ENCODE peak calls at places on chromosomes 4 and X, in four cellular contexts. V is GM12865, U is stomach, E is GM06990. H is an unnamed sample.

GRCh38 chrX:103498786-103499185 is 20.5 kb downstream of the RAB40A start:
- DNase-seq in V (no peak), E (no peak), U (no peak), H (no peak)

GRCh38 chr4:143351149-143351691 is 14.5 kb downstream of the GAB1 start:
- DNase-seq in U (no peak), V (no peak), E (no peak), H (no peak)

GRCh38 chrX:123846598-123847038 is 13.2 kb upstream of the XIAP start:
- DNase-seq in V (no peak), E (no peak), U (no peak), H (no peak)

GRCh38 chrX:150060406-150060805 is 122.1 kb upstream of the EOLA2 start:
- DNase-seq in E (no peak), V (no peak), U (no peak), H (no peak)

GRCh38 chr4:148062301-148062950 is 330.5 kb downstream of the ARHGAP10 start:
- DNase-seq in E (no peak), V (no peak), U (no peak), H (no peak)

GRCh38 chrX:13471269-13471668 is 98.1 kb upstream of the EGFL6 start:
- DNase-seq in E (no peak), U (no peak), V (no peak), H (no peak)

GRCh38 chr4:172514011-172514410 is 654.6 kb upstream of the GALNT7 start:
- DNase-seq in V (no peak), U (no peak), E (no peak), H (no peak)

GRCh38 chr4:17336069-17336468 is 175.8 kb downstream of the QDPR start:
- DNase-seq in V (no peak), E (no peak), U (no peak), H (no peak)

GRCh38 chr4:188032170-188032569 is 36.6 kb downstream of the ZFP42 start:
- DNase-seq in V (no peak), U (no peak), E (no peak), H (no peak)

GRCh38 chrX:17597836-17598434 is 139.4 kb upstream of the SCML1 start:
- DNase-seq in U (peak; percentile 86), V (no peak), E (no peak), H (no peak)

GRCh38 chrX:115561605-115562491 is 874 bp downstream of the PLS3 start:
- DNase-seq in E (peak; percentile 47), V (peak; percentile 62), U (peak; percentile 28), H (peak; percentile 33)

GRCh38 chrX:150507251-150507856 is 61.1 kb upstream of the MTM1 start:
- DNase-seq in V (no peak), U (no peak), E (no peak), H (no peak)

GRCh38 chr4:117771647-117772337 is 262.5 kb upstream of the NDST3 start:
- DNase-seq in E (no peak), V (no peak), U (no peak), H (no peak)

GRCh38 chr4:4782969-4783368 is 76.5 kb upstream of the MSX1 start:
- DNase-seq in E (no peak), U (no peak), V (no peak), H (no peak)

GRCh38 chr4:7384003-7384928 is 50.5 kb downstream of the PSAPL1 start:
- DNase-seq in V (no peak), E (no peak), U (no peak), H (no peak)

GRCh38 chr4:146049802-146050201 is 111.2 kb upstream of the ZNF827 start:
- DNase-seq in U (no peak), V (peak; percentile 68), E (peak; percentile 66), H (peak; percentile 54)

GRCh38 chr4:173591760-173592159 is 61.7 kb upstream of the HAND2 start:
- DNase-seq in E (no peak), V (no peak), U (no peak), H (no peak)

GRCh38 chrX:57267308-57267707 is 19.2 kb upstream of the FAAH2 start:
- DNase-seq in V (no peak), U (no peak), E (no peak), H (no peak)

GRCh38 chr4:169818063-169818679 is 60.4 kb upstream of the HPF1 start:
- DNase-seq in E (no peak), U (no peak), V (no peak), H (no peak)

GRCh38 chr4:98447648-98448047 is 186.5 kb downstream of the RAP1GDS1 start:
- DNase-seq in E (peak; percentile 29), U (no peak), V (peak; percentile 30), H (no peak)

GRCh38 chrX:107659768-107660167 is 31.5 kb downstream of the PRPS1 start:
- DNase-seq in U (no peak), E (no peak), V (peak; percentile 54), H (peak; percentile 24)

GRCh38 chr4:128286474-128287158 is 997 bp downstream of the PGRMC2 start:
- DNase-seq in V (peak; percentile 60), U (no peak), E (peak; percentile 29), H (peak; percentile 55)

GRCh38 chrX:123917069-123917468 is 44.4 kb upstream of the STAG2 start:
- DNase-seq in U (no peak), V (no peak), E (no peak), H (no peak)

GRCh38 chrX:47361538-47362511 is 8.6 kb upstream of the ZNF157 start:
- DNase-seq in U (peak; percentile 61), E (peak; percentile 85), V (peak; percentile 97), H (peak; percentile 85)

GRCh38 chr4:170025523-170026252 is 507 bp downstream of the MFAP3L start:
- DNase-seq in E (no peak), U (no peak), V (no peak), H (no peak)

GRCh38 chrX:22078117-22078516 is 46.0 kb downstream of the PHEX start:
- DNase-seq in U (no peak), E (no peak), V (no peak), H (no peak)

GRCh38 chr4:98284640-98285046 is 23.5 kb downstream of the RAP1GDS1 start:
- DNase-seq in V (no peak), E (no peak), U (no peak), H (no peak)

GRCh38 chrX:111168314-111168713 is 72.3 kb downstream of the PAK3 start:
- DNase-seq in E (no peak), V (peak; percentile 31), U (no peak), H (no peak)
- TF ChIP-seq CTCF in E (peak; percentile 21), V (no peak), U (no peak), H (no peak)

DNA sequence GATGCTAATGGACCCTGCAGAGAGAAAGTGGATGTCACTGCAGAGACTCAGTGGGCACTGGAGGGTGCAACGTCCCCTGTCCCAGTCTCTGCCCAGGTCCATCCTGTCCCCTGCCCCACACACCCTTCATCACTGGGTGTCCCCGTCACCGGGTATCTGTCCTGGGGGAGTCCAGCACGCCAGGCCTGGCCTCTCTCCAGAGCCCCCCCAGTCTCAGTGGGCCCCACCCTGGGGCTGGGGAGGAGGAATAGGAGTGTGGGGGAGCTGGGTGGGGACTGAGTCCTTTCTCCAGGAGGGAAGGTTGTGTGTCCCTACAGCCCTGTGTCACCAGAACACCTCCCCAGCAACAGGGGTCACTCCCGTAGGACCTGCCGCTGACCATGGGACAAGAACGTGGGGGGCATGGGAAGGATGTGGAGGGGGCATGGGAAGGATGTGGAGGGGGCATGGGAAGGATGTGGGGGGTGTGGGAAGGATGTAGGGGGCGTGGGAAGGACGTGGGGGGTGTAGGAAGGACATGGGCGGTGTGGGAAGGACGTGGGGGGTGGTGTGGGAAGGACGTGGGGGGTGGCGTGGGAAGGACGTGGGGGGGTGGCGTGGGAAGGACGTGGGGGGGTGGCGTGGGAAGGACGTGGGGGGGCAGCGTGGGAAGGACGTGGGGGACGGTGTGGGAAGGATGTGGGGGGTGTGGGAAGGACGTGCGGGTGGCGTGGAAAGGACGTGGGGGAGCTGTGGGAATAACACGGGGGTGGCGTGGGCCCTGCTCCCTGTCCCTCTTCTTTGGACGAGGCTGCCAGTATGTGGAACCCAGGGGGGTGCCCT is 21.0 kb upstream of the SPON2 start:
- DNase-seq in V (peak; percentile 1), U (peak; percentile 21), E (no peak), H (no peak)
- TF ChIP-seq CTCF in V (no peak), U (no peak), E (no peak), H (no peak)

GRCh38 chr4:152824561-152824960 is 44.8 kb downstream of the ARFIP1 start:
- DNase-seq in V (no peak), E (no peak), U (no peak), H (no peak)

GRCh38 chr4:152817331-152817730 is 37.6 kb downstream of the ARFIP1 start:
- DNase-seq in E (no peak), U (no peak), V (no peak), H (no peak)

GRCh38 chr4:152822323-152822722 is 42.6 kb downstream of the ARFIP1 start:
- DNase-seq in E (no peak), V (no peak), U (no peak), H (no peak)

GRCh38 chr4:152819026-152819645 is 39.4 kb downstream of the ARFIP1 start:
- DNase-seq in V (no peak), E (no peak), U (no peak), H (no peak)

DNA sequence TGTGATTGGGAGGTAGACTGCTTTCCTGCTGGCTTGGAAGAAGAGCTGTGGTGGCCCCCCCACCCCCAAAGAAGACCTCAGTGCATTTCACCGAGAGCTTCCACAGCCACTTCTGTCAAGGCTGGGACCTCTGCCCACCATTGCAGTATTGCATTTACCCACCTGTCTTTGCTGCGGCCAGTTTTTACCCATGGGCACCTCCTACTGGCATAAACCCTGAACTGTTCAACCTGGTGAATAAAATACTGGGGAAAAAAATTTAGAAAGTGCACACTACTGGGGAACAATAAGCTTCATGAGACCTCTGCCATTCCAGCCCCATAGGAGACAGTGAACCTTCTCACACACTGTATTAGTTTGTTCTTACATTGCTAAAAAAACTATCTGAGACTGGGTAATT is 40.3 kb downstream of the ARFIP1 start:
- DNase-seq in V (no peak), E (no peak), U (no peak), H (no peak)
- TF ChIP-seq CTCF in V (no peak), E (no peak), U (no peak), H (no peak)

GRCh38 chrX:43963726-43964125 is 9.5 kb downstream of the NDP start:
- DNase-seq in U (no peak), V (no peak), E (no peak), H (no peak)

GRCh38 chrX:43962636-43963035 is 10.6 kb downstream of the NDP start:
- DNase-seq in U (no peak), E (no peak), V (no peak), H (no peak)

GRCh38 chrX:43958529-43958928 is 14.7 kb downstream of the NDP start:
- DNase-seq in U (no peak), V (peak; percentile 55), E (peak; percentile 15), H (peak; percentile 21)

GRCh38 chrX:43964936-43965335 is 8.3 kb downstream of the NDP start:
- DNase-seq in V (no peak), U (no peak), E (no peak), H (no peak)

GRCh38 chrX:43961699-43962098 is 11.5 kb downstream of the NDP start:
- DNase-seq in U (no peak), V (no peak), E (no peak), H (no peak)
- TF ChIP-seq CTCF in U (no peak), V (peak; percentile 15), E (peak; percentile 43), H (no peak)

DNA sequence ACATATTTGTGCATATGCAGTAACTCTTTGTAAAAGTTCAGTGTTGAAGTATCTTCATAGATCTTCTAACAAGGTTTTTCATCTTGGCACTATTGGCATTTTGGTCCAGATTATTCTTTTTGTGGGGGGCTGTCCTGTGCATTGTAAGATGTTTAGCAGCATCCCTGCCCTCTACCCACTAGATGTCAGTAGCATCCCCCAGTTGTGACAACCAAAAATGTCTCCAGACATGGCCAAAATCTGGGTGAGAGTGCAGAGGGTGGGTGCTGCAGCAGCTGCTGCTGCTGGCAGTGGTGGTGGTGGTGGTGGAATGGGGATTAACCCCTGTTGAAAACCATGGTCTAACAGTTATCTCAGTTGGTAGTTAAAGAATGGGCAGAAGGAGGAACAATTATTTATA is 370.0 kb downstream of the GPAT3 start:
- DNase-seq in U (no peak), V (peak; percentile 46), E (no peak), H (no peak)
- TF ChIP-seq CTCF in U (no peak), V (peak; percentile 54), E (peak; percentile 63), H (peak; percentile 22)